ENCODE peak calls at places on chromosomes 2 and 18, in four cellular contexts. Q is PC-3, I is epithelial cell of esophagus, U is fibroblast of pulmonary artery. V is an unnamed sample.

GRCh38 chr2:71620851-71621251 is 167.5 kb downstream of the DYSF start:
- DNase-seq in U (no peak), I (no peak), Q (no peak), V (no peak)

GRCh38 chr18:55932675-55933074 is 344.7 kb upstream of the TCF4 start:
- DNase-seq in I (no peak), Q (no peak), U (no peak), V (no peak)

GRCh38 chr18:48920408-48921038 is 30.2 kb downstream of the SMAD7 start:
- DNase-seq in Q (no peak), I (no peak), U (no peak), V (no peak)

GRCh38 chr2:179486969-179487752 is 222.5 kb upstream of the SESTD1 start:
- DNase-seq in Q (no peak), U (no peak), I (no peak), V (no peak)

GRCh38 chr2:28216320-28216719 is 176.3 kb upstream of the FOSL2 start:
- DNase-seq in Q (no peak), U (no peak), I (no peak), V (no peak)

GRCh38 chr2:31000970-31001369 is 137.3 kb downstream of the GALNT14 start:
- DNase-seq in I (no peak), Q (no peak), U (no peak), V (no peak)

GRCh38 chr18:3480827-3481226 is 30.9 kb downstream of the TGIF1 start:
- DNase-seq in Q (no peak), U (no peak), I (no peak), V (no peak)

GRCh38 chr2:63347361-63347760 is 240.9 kb downstream of the WDPCP start:
- DNase-seq in U (no peak), Q (no peak), I (peak; percentile 7), V (no peak)

GRCh38 chr2:75460630-75461029 is 100.1 kb downstream of the EVA1A start:
- DNase-seq in I (no peak), Q (no peak), U (no peak), V (no peak)

GRCh38 chr2:236631361-236632291 is 62.0 kb downstream of the ACKR3 start:
- DNase-seq in I (no peak), U (no peak), Q (no peak), V (no peak)

GRCh38 chr18:50203801-50204604 is 9.1 kb upstream of the MYO5B start:
- DNase-seq in I (peak; percentile 71), U (peak; percentile 39), Q (peak; percentile 52), V (peak; percentile 11)

GRCh38 chr18:57542126-57542525 is 44.4 kb downstream of the FECH start:
- DNase-seq in Q (peak; percentile 51), U (peak; percentile 10), I (peak; percentile 85), V (peak; percentile 77)

GRCh38 chr2:217553689-217554088 is 449.1 kb downstream of the TNS1 start:
- DNase-seq in U (no peak), I (peak; percentile 2), Q (no peak), V (no peak)

GRCh38 chr2:220278022-220278421 is 650.6 kb downstream of the SLC4A3 start:
- DNase-seq in U (no peak), I (peak; percentile 34), Q (no peak), V (no peak)

GRCh38 chr2:46256563-46257142 is 40.6 kb upstream of the EPAS1 start:
- DNase-seq in Q (no peak), U (no peak), I (no peak), V (no peak)

GRCh38 chr2:4134881-4135565 is 431.6 kb downstream of the DCDC2C start:
- DNase-seq in Q (no peak), U (no peak), I (peak; percentile 1), V (no peak)

GRCh38 chr2:636649-637405 is 40.4 kb downstream of the TMEM18 start:
- DNase-seq in Q (peak; percentile 84), U (peak; percentile 70), I (peak; percentile 52), V (peak; percentile 65)

GRCh38 chr2:196166876-196167275 is 4.5 kb downstream of the STK17B start:
- DNase-seq in I (peak; percentile 62), Q (peak; percentile 65), U (peak; percentile 66), V (peak; percentile 65)

GRCh38 chr2:25912851-25913695 is 34.8 kb upstream of the ASXL2 start:
- DNase-seq in I (peak; percentile 44), U (peak; percentile 33), Q (peak; percentile 8), V (peak; percentile 67)

GRCh38 chr2:1591978-1592907 is 152.1 kb downstream of the PXDN start:
- DNase-seq in I (peak; percentile 87), Q (peak; percentile 90), U (peak; percentile 97), V (peak; percentile 46)

DNA sequence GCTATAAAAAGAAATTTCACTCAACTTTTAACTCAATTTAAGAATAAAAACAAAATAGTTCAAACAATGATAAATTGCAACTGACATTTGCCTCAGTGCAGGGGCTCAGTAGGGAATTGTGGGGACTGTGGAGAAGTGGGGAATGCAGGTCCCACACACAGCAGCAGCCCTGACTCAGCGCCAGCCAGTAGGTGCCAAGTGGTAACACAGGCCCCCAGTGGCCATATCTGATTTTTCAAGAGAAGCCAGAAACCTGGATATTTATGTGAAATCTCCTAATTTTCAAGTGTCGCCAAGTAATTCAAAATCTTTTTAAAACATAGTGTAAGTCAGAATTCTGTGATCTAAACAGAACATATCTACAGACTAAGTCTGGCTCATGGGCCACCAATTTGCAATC is 186.3 kb downstream of the EN1 start:
- DNase-seq in U (no peak), I (no peak), Q (peak; percentile 38), V (no peak)
- TF ChIP-seq CTCF in U (peak; percentile 3), I (no peak), Q (peak; percentile 40), V (peak; percentile 18)

DNA sequence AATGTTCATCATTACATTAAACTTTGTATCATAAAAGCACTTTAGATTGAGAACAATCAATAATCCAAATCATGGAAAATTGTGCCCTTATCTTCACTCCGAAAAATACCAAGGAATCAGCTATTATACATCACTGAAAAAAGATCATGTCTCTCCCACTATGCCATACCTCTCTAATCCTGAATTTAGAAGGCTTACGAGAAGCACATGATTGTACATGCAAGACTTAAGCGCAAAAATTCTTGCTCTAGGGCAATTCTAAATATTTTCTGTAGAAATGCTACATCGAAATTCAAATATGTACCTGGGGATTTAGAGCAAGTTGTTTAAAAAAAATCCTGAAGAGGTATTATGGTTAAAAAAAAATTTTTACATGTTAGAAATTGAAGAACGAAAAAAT is 1.3 kb downstream of the CYTIP start:
- DNase-seq in Q (no peak), I (no peak), U (no peak), V (no peak)
- H3K4me3 ChIP-seq in Q (no peak overlapping the region), I (no peak overlapping the region), U (no peak overlapping the region), V (no peak overlapping the region)

GRCh38 chr2:208033701-208034502 is 8.6 kb upstream of the PLEKHM3 start:
- DNase-seq in U (peak; percentile 46), Q (peak; percentile 91), I (peak; percentile 89), V (no peak)
- TF ChIP-seq CTCF in U (peak; percentile 20), Q (peak; percentile 76), I (peak; percentile 66), V (no peak)

GRCh38 chr18:77058186-77058847 is 74.3 kb downstream of the MBP start:
- DNase-seq in I (no peak), U (no peak), Q (no peak), V (no peak)
- H3K4me3 ChIP-seq in I (no peak overlapping the region), U (no peak overlapping the region), Q (no peak overlapping the region), V (no peak overlapping the region)